ENCODE peak calls at places on chromosome 20, in seven cellular contexts. M, V, D, B, Y, A and R are unnamed samples.

GRCh38 chr20:54266844-54267243 is 59.0 kb downstream of the PFDN4 start:
- DNase-seq in M (no peak), V (no peak), D (no peak), B (no peak), Y (no peak), A (no peak), R (no peak)

GRCh38 chr20:62149532-62150235 is 6.1 kb downstream of the SS18L1 start:
- DNase-seq in M (no peak), V (no peak), D (no peak), B (no peak), Y (no peak), A (no peak), R (no peak)

GRCh38 chr20:43532416-43533055 is 25.0 kb downstream of the L3MBTL1 start:
- DNase-seq in M (no peak), V (no peak), D (no peak), B (no peak), Y (no peak), A (peak), R (no peak)

GRCh38 chr20:18750735-18751134 is 62.8 kb upstream of the SCP2D1 start:
- DNase-seq in M (no peak), V (no peak), D (no peak), B (no peak), Y (no peak), A (no peak), R (no peak)

GRCh38 chr20:63520594-63520938 is at the start of gene PPDPF:
- DNase-seq in M (peak), V (peak), D (peak), B (peak), Y (peak), A (peak), R (peak)

GRCh38 chr20:63374532-63374931 is 13.4 kb upstream of the CHRNA4 start:
- DNase-seq in M (no peak), V (no peak), D (no peak), B (no peak), Y (no peak), A (no peak), R (no peak)

GRCh38 chr20:48909910-48910309 is 11.6 kb upstream of the ARFGEF2 start:
- DNase-seq in M (no peak), V (no peak), D (no peak), B (no peak), Y (no peak), A (no peak), R (no peak)

GRCh38 chr20:6116763-6117162 is 6.1 kb downstream of the FERMT1 start:
- DNase-seq in M (no peak), V (no peak), D (no peak), B (no peak), Y (no peak), A (no peak), R (no peak)

GRCh38 chr20:17466641-17467040 is 64.5 kb downstream of the BFSP1 start:
- DNase-seq in M (no peak), V (no peak), D (no peak), B (no peak), Y (no peak), A (no peak), R (no peak)

GRCh38 chr20:44309763-44310663 is 989 bp downstream of the FITM2 start:
- DNase-seq in M (peak), V (peak), D (no peak), B (peak), Y (no peak), A (peak), R (peak)